ENCODE peak calls at places on chromosomes 4 and X, in five cellular contexts. Y, F, H, O and G are unnamed samples.

GRCh38 chr4:82519776-82520175 is 42.0 kb downstream of the TMEM150C start:
- DNase-seq in F (no peak), Y (no peak), H (no peak), O (no peak), G (peak; percentile 20)

GRCh38 chr4:38123555-38123954 is 163.4 kb downstream of the PTTG2 start:
- DNase-seq in Y (no peak), F (no peak), H (no peak), O (no peak), G (no peak)

GRCh38 chr4:170025523-170026252 is 507 bp downstream of the MFAP3L start:
- DNase-seq in Y (no peak), H (peak; percentile 18), F (no peak), O (peak; percentile 61), G (peak; percentile 15)

GRCh38 chrX:45508459-45508858 is 307.8 kb upstream of the DIPK2B start:
- DNase-seq in F (no peak), Y (no peak), O (no peak), H (no peak), G (peak; percentile 34)

GRCh38 chr4:777520-778262 is 48.2 kb downstream of the CPLX1 start:
- DNase-seq in Y (no peak), F (no peak), O (peak; percentile 2), H (no peak), G (no peak)

GRCh38 chr4:168449740-168450442 is 30.4 kb downstream of the DDX60L start:
- DNase-seq in Y (no peak), H (peak; percentile 36), O (no peak), F (no peak), G (peak; percentile 81)

GRCh38 chr4:147103403-147103946 is 157.8 kb upstream of the TTC29 start:
- DNase-seq in H (no peak), F (no peak), O (peak; percentile 78), Y (no peak), G (peak; percentile 98)

GRCh38 chrX:10582945-10583344 is 37.4 kb downstream of the MID1 start:
- DNase-seq in H (no peak), Y (no peak), O (no peak), F (no peak), G (peak; percentile 79)

GRCh38 chrX:121958886-121959285 is 911.5 kb downstream of the GLUD2 start:
- DNase-seq in F (no peak), Y (no peak), O (no peak), H (no peak), G (peak; percentile 39)

GRCh38 chr4:122212880-122213279 is 60.7 kb downstream of the BLTP1 start:
- DNase-seq in F (no peak), Y (no peak), H (no peak), O (no peak), G (no peak)

GRCh38 chr4:114423582-114423981 is 175.0 kb upstream of the UGT8 start:
- DNase-seq in O (no peak), Y (no peak), F (no peak), H (no peak), G (no peak)

GRCh38 chr4:134663742-134664141 is 462.2 kb upstream of the PABPC4L start:
- DNase-seq in F (no peak), O (no peak), Y (no peak), H (no peak), G (no peak)

GRCh38 chr4:80846210-80846609 is 184.3 kb upstream of the BMP3 start:
- DNase-seq in O (no peak), F (no peak), Y (no peak), H (no peak), G (no peak)

GRCh38 chr4:184313710-184314659 is 96.3 kb upstream of the ENPP6 start:
- DNase-seq in F (no peak), H (no peak), O (no peak), Y (no peak), G (no peak)

GRCh38 chr4:41077628-41078027 is 136.7 kb downstream of the APBB2 start:
- DNase-seq in O (no peak), Y (no peak), F (no peak), H (no peak), G (no peak)

GRCh38 chr4:72314869-72315268 is 254.2 kb downstream of the ADAMTS3 start:
- DNase-seq in O (no peak), H (no peak), F (peak; percentile 6), Y (no peak), G (peak; percentile 83)

GRCh38 chr4:80266267-80266901 is at the start of gene FGF5:
- DNase-seq in H (peak; percentile 51), O (peak; percentile 54), F (no peak), Y (no peak), G (peak; percentile 87)

GRCh38 chr4:93317046-93317445 is 511.5 kb upstream of the ATOH1 start:
- DNase-seq in Y (no peak), F (no peak), O (no peak), H (no peak), G (no peak)

GRCh38 chr4:122775039-122775438 is 42.5 kb downstream of the BBS12 start:
- DNase-seq in O (no peak), Y (no peak), H (no peak), F (no peak), G (no peak)

GRCh38 chr4:161359491-161359890 is 804.3 kb downstream of the FSTL5 start:
- DNase-seq in O (no peak), Y (no peak), H (no peak), F (no peak), G (no peak)

GRCh38 chr4:140427919-140428471 is 547 bp upstream of the CLGN start:
- DNase-seq in O (no peak), H (no peak), Y (no peak), F (no peak), G (peak; percentile 83)

GRCh38 chr4:99722662-99723061 is 65.0 kb upstream of the C4orf54 start:
- DNase-seq in O (no peak), F (no peak), H (no peak), Y (no peak), G (no peak)

GRCh38 chrX:139826065-139827044 is 106.5 kb downstream of the ATP11C start:
- DNase-seq in F (no peak), O (no peak), Y (no peak), H (no peak), G (peak; percentile 52)

GRCh38 chr4:183356173-183356825 is 34.1 kb upstream of the CLDN24 start:
- DNase-seq in H (no peak), Y (no peak), O (no peak), F (no peak), G (no peak)

GRCh38 chr4:31204895-31205294 is 484.7 kb downstream of the PCDH7 start:
- DNase-seq in H (no peak), Y (no peak), F (no peak), O (no peak), G (no peak)

GRCh38 chrX:19334945-19335626 is 8.6 kb upstream of the PDHA1 start:
- DNase-seq in Y (no peak), O (no peak), F (no peak), H (peak; percentile 44), G (no peak)

GRCh38 chr4:87032884-87033533 is 98.2 kb downstream of the AFF1 start:
- DNase-seq in Y (no peak), F (no peak), O (no peak), H (no peak), G (peak; percentile 82)